ENCODE peak calls at places on chromosomes 2 and 18, in eight cellular contexts. N is HCT116, B is uterus, M is ovary, W is choroid plexus epithelial cell, K is psoas muscle, F is cardiac fibroblast, T is SK-N-SH. H is an unnamed sample.

GRCh38 chr2:170024721-170025120 is 153.2 kb upstream of the MYO3B start:
- DNase-seq in B (no peak), M (no peak), K (no peak), N (no peak), T (no peak), W (no peak), F (no peak), H (no peak)

GRCh38 chr18:46754188-46754587 is 2.7 kb downstream of the ST8SIA5 start:
- DNase-seq in B (no peak), F (no peak), N (no peak), W (no peak), K (no peak), M (no peak), T (no peak), H (no peak)

GRCh38 chr2:127651987-127652550 is 6.1 kb downstream of the GPR17 start:
- DNase-seq in F (no peak), T (peak), N (no peak), B (peak), M (no peak), W (no peak), K (peak), H (peak)

GRCh38 chr2:241905716-241906376 is 36.3 kb downstream of the RTP5 start:
- DNase-seq in W (no peak), F (no peak), M (no peak), T (no peak), K (no peak), N (no peak), B (no peak), H (no peak)

GRCh38 chr2:120231974-120232635 is 8.9 kb upstream of the TMEM185B start:
- DNase-seq in K (peak), T (no peak), F (no peak), M (peak), W (peak), N (no peak), B (no peak), H (peak)

GRCh38 chr18:48803951-48804855 is 146.6 kb downstream of the SMAD7 start:
- DNase-seq in K (peak), W (no peak), T (no peak), M (peak), F (no peak), B (peak), N (no peak), H (no peak)

GRCh38 chr2:37797081-37797480 is 125.6 kb upstream of the CDC42EP3 start:
- DNase-seq in W (peak), T (no peak), N (no peak), F (peak), B (no peak), K (no peak), M (no peak), H (peak)

GRCh38 chr2:61151434-61151833 is 10.6 kb upstream of the C2orf74 start:
- DNase-seq in B (no peak), M (no peak), F (peak), K (no peak), T (no peak), W (peak), N (no peak), H (peak)

GRCh38 chr2:202918860-202919259 is 6.8 kb downstream of the CARF start:
- DNase-seq in N (no peak), B (no peak), M (no peak), K (no peak), T (no peak), F (no peak), W (no peak), H (no peak)

GRCh38 chr2:231348173-231348572 is 47.3 kb upstream of the B3GNT7 start:
- DNase-seq in T (no peak), F (peak), K (no peak), M (no peak), N (no peak), B (no peak), W (peak), H (peak)

GRCh38 chr2:108280466-108280865 is 8.2 kb upstream of the SULT1C2 start:
- DNase-seq in B (no peak), F (no peak), M (no peak), K (no peak), W (no peak), T (no peak), N (no peak), H (no peak)

GRCh38 chr2:111049792-111050640 is 70.7 kb upstream of the BCL2L11 start:
- DNase-seq in T (no peak), W (peak), N (no peak), B (no peak), M (no peak), K (no peak), F (peak), H (no peak)

GRCh38 chr2:241542278-241542605 is 16.3 kb upstream of the BOK start:
- DNase-seq in N (no peak), F (no peak), B (no peak), T (peak), K (peak), M (no peak), W (no peak), H (no peak)

GRCh38 chr2:143177081-143177786 is 48.0 kb downstream of the ARHGAP15 start:
- DNase-seq in K (no peak), M (no peak), N (no peak), W (no peak), F (peak), B (no peak), T (no peak), H (peak)

GRCh38 chr2:143176606-143177005 is 47.4 kb downstream of the ARHGAP15 start:
- DNase-seq in W (no peak), M (no peak), B (no peak), K (no peak), F (no peak), N (no peak), T (no peak), H (no peak)

GRCh38 chr2:143169105-143169504 is 39.9 kb downstream of the ARHGAP15 start:
- DNase-seq in K (no peak), W (no peak), F (no peak), B (no peak), M (no peak), T (no peak), N (no peak), H (no peak)

GRCh38 chr2:143175435-143175834 is 46.2 kb downstream of the ARHGAP15 start:
- DNase-seq in W (no peak), N (no peak), M (no peak), K (no peak), T (no peak), B (no peak), F (no peak), H (no peak)

GRCh38 chr2:143171817-143172216 is 42.6 kb downstream of the ARHGAP15 start:
- DNase-seq in W (peak), M (no peak), T (no peak), F (peak), K (no peak), B (no peak), N (no peak), H (peak)
- TF ChIP-seq CTCF in W (peak), M (no peak), T (peak), F (peak), K (no peak), B (no peak), N (peak), H (peak)

GRCh38 chr2:191848771-191849726 is 2.2 kb upstream of the CAVIN2 start:
- DNase-seq in F (no peak), K (no peak), T (no peak), N (no peak), B (no peak), M (no peak), W (no peak), H (no peak)

GRCh38 chr2:191845876-191846786 is 757 bp downstream of the CAVIN2 start:
- DNase-seq in T (no peak), F (no peak), N (no peak), K (no peak), B (peak), W (no peak), M (peak), H (no peak)

GRCh38 chr2:191847764-191848163 is 876 bp upstream of the CAVIN2 start:
- DNase-seq in T (no peak), F (no peak), W (no peak), M (no peak), N (no peak), B (no peak), K (no peak), H (no peak)

GRCh38 chr2:191845248-191845715 is 1.6 kb downstream of the CAVIN2 start:
- DNase-seq in M (peak), N (no peak), F (peak), W (peak), K (peak), T (no peak), B (peak), H (peak)

GRCh38 chr2:191846787-191847620 is at the start of gene CAVIN2:
- DNase-seq in K (peak), M (peak), F (peak), B (peak), W (peak), N (no peak), T (no peak), H (peak)
- H3K4me3 ChIP-seq in K (peak), M (peak), F (peak), B (peak), W (peak), N (no peak), T (peak), H (peak)

DNA sequence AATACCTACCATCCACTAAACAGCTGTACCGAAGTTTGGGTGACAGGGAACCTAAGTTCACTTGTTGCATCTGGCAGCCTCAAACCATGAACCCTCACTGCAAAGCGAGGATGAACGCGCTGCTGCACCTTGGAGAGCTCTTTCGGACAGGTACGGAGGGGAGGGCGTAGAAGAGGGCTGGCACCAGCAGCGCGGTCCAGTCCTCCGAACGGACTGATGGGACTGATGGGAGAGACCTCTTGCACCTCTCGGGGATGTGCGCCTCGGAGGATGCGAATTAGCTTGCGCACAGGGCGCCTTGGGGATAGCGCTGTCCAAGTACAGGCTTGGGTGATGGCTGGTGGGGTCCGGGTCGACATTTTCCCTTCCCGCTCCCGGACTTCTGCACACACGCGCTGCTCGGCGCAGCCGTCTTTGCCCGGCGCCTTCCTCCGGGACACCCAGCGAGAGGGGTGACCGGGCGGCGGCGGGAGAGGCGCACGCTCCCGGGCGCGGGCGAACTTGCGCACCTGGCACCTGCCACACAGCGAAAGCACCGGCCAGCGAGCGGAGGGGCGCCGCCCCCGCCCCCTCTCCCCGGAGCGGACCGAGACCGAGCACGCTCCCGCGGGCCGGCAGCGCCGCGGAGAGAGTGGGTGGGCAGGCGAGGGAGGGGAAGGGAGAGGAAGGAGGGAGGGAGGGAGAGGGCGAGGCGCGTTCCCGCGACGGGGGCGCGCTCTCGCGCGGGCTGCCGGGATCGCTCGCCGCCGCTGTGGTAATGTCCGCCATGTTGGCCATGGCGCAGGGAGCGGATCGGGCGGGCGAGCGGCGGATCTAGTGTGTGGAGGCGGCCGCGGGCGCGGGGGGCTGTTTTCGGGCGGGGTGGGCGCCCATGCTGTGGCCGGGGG is at the start of gene EPC2:
- DNase-seq in K (peak), W (peak), F (peak), T (peak), M (peak), N (peak), B (peak), H (peak)
- TF ChIP-seq CTCF in K (no peak), W (no peak), F (no peak), T (no peak), M (no peak), N (no peak), B (no peak), H (no peak)

DNA sequence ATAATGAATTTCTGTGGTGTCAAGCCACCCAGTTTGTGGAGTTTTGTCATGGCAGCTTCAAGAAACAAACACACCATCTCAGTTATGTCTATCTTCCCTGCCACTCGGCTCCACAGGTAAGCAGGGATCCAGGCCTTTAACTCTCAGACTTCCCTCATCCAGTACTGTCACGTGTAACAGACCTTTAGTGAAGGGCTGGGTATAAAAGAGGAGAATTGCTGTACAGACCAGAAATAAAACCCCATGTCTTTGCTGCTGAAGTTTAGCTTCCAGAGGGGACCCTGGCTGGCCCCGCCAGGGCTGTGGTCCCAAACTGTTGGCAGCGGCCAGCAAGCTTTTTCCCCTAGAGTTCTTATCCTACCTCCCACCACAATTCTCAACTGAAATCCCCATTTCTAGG is 438.1 kb upstream of the ID2 start:
- DNase-seq in N (no peak), W (no peak), T (no peak), M (no peak), B (no peak), K (no peak), F (no peak), H (no peak)
- H3K4me3 ChIP-seq in N (no peak), W (no peak), T (no peak), M (no peak), B (no peak), K (no peak), F (no peak), H (no peak)

DNA sequence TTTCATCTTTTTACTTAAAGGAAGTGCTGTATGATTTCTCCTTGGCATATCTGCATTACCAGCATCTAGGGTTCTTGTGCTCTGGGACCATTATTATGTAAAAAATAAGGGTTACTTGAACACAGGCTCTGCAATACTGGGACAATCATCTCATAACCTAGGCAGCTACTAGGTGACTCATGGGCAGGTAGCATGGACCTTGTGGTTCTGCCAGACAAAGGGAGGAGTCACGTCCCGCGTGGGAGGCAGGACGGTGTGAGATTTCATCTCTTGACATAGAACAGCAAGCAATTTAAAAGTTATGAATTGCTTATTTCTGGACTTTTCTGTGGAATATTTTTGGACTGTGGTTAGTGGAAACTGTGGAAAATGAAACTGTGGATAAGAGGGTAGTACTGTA is 34.1 kb downstream of the ASAP2 start:
- DNase-seq in F (no peak), W (no peak), B (peak), N (no peak), T (no peak), M (no peak), K (no peak), H (peak)
- TF ChIP-seq CTCF in F (no peak), W (no peak), B (no peak), N (no peak), T (no peak), M (no peak), K (no peak), H (no peak)

DNA sequence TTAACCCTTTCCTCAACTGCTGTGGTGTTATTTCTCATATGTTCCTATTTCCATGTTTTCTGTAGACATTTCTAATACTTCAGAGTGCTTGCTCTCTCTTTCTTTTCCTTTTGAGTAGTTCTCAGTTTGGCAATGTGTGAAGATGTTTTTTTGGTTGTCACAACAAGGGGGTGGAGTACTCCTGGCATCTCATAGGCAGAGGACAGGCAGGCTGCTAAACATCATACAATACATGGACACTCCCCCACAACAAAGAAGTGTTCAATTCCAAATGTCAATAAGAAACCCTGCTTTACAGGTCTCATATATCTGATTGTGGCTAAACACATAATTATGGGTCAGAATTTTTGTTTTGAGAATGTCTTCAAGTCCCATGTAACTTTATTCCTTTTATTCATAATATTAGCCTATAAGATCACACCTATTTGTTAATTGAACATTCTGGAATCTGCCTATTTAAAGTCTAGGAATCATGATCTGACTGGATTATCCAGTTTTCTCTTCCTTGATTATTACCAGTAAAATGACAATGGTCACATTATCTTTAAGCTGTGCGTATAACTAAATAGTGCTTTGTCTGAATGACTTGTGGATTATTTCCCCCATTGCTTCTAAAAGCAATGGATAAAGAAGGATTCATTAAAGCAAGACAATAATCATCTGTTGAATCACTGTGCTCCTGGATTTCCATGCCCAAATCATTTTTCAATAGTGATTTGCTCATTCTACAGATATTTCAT is 46.8 kb upstream of the ITPRID2 start:
- DNase-seq in B (no peak), T (no peak), N (no peak), W (no peak), F (no peak), K (no peak), M (no peak), H (no peak)
- H3K4me3 ChIP-seq in B (no peak), T (no peak), N (no peak), W (no peak), F (no peak), K (no peak), M (no peak), H (no peak)